ENCODE peak calls at places on chromosomes 3 and 15, in seven cellular contexts. I, C, B, G, M, D and O are unnamed samples.

GRCh38 chr15:42050484-42051255 is 29.8 kb upstream of the PLA2G4E start:
- DNase-seq in C (no peak), B (no peak), M (no peak), G (no peak), D (no peak), I (no peak), O (no peak)

GRCh38 chr3:30623375-30623774 is 17.0 kb downstream of the TGFBR2 start:
- DNase-seq in B (no peak), I (no peak), C (no peak), M (no peak), G (no peak), D (no peak), O (no peak)

GRCh38 chr3:133756716-133757694 is 10.8 kb downstream of the TF start:
- DNase-seq in D (no peak), C (no peak), M (no peak), I (no peak), G (no peak), B (no peak), O (no peak)

GRCh38 chr15:100877551-100877950 is 2.1 kb upstream of the ALDH1A3 start:
- DNase-seq in D (no peak), I (no peak), M (no peak), C (peak), G (no peak), B (no peak), O (no peak)

GRCh38 chr15:60122691-60123090 is 118.6 kb downstream of the FOXB1 start:
- DNase-seq in B (no peak), M (no peak), D (peak), C (no peak), G (no peak), I (no peak), O (no peak)

GRCh38 chr15:79257454-79257853 is 25.1 kb upstream of the ANKRD34C start:
- DNase-seq in C (no peak), G (no peak), I (no peak), M (no peak), B (no peak), D (peak), O (no peak)

GRCh38 chr3:151766454-151766853 is 32.7 kb downstream of the AADACL2 start:
- DNase-seq in C (peak), M (no peak), D (no peak), G (no peak), B (no peak), I (no peak), O (no peak)

GRCh38 chr15:92097473-92098178 is 244.1 kb downstream of the SLCO3A1 start:
- DNase-seq in D (no peak), C (peak), B (peak), I (no peak), M (peak), G (no peak), O (no peak)

GRCh38 chr3:190517696-190518095 is 3.8 kb downstream of the IL1RAP start:
- DNase-seq in I (no peak), D (no peak), M (no peak), G (no peak), B (no peak), C (no peak), O (no peak)

GRCh38 chr3:25588441-25589103 is 76.1 kb downstream of the TOP2B start:
- DNase-seq in D (no peak), I (no peak), G (no peak), M (no peak), B (no peak), C (no peak), O (no peak)

GRCh38 chr15:82737975-82738374 is 28.3 kb upstream of the AP3B2 start:
- DNase-seq in G (no peak), C (no peak), D (no peak), B (no peak), I (no peak), M (no peak), O (no peak)

GRCh38 chr15:88913017-88913849 is at the start of gene MFGE8:
- DNase-seq in I (peak), M (peak), G (peak), C (no peak), D (peak), B (peak), O (no peak)

GRCh38 chr15:42107483-42107882 is 13.1 kb upstream of the PLA2G4D start:
- DNase-seq in I (no peak), M (no peak), D (no peak), C (no peak), G (no peak), B (peak), O (no peak)

GRCh38 chr15:66858423-66859207 is 156.6 kb downstream of the SMAD6 start:
- DNase-seq in B (no peak), I (no peak), C (no peak), D (no peak), G (no peak), M (no peak), O (no peak)

GRCh38 chr3:108511055-108511454 is 659 bp upstream of the MYH15 start:
- DNase-seq in C (no peak), D (no peak), B (no peak), I (no peak), G (no peak), M (no peak), O (no peak)

GRCh38 chr15:64144565-64145281 is 6.8 kb upstream of the SNX22 start:
- DNase-seq in G (no peak), M (no peak), C (no peak), I (peak), D (no peak), B (no peak), O (no peak)

GRCh38 chr3:78633626-78634025 is 1134.2 kb downstream of the ROBO1 start:
- DNase-seq in G (no peak), D (no peak), B (no peak), M (no peak), C (no peak), I (no peak), O (no peak)

GRCh38 chr3:149618151-149619123 is 39.4 kb downstream of the WWTR1 start:
- DNase-seq in B (no peak), M (no peak), C (no peak), D (no peak), G (no peak), I (no peak), O (no peak)

GRCh38 chr3:184781801-184782200 is 30.2 kb upstream of the VPS8 start:
- DNase-seq in I (no peak), D (no peak), C (no peak), B (no peak), G (no peak), M (no peak), O (no peak)

GRCh38 chr3:5002174-5002870 is 23.1 kb downstream of the BHLHE40 start:
- DNase-seq in C (no peak), I (no peak), B (no peak), M (no peak), G (no peak), D (no peak), O (no peak)

GRCh38 chr15:98994892-98995291 is 12.7 kb downstream of the PGPEP1L start:
- DNase-seq in D (no peak), I (no peak), M (no peak), B (no peak), G (no peak), C (no peak), O (no peak)

GRCh38 chr3:148694116-148694515 is 3.6 kb upstream of the AGTR1 start:
- DNase-seq in C (no peak), B (no peak), D (no peak), G (no peak), I (no peak), M (no peak), O (no peak)

GRCh38 chr3:123431658-123432323 is 17.1 kb downstream of the ADCY5 start:
- DNase-seq in B (no peak), G (no peak), M (no peak), D (no peak), I (no peak), C (no peak), O (no peak)

GRCh38 chr3:25386686-25387271 is 41.3 kb upstream of the RARB start:
- DNase-seq in C (no peak), G (no peak), M (no peak), B (no peak), D (no peak), I (no peak), O (no peak)

GRCh38 chr3:32004111-32004790 is 22.7 kb downstream of the ZNF860 start:
- DNase-seq in I (no peak), C (no peak), D (no peak), G (no peak), M (no peak), B (no peak), O (no peak)

GRCh38 chr3:133745981-133746721 is at the start of gene TF:
- DNase-seq in I (no peak), G (no peak), C (no peak), M (peak), D (peak), B (no peak), O (no peak)

GRCh38 chr3:177591371-177591770 is 394.1 kb upstream of the TBL1XR1 start:
- DNase-seq in M (no peak), B (no peak), G (no peak), C (no peak), I (no peak), D (no peak), O (no peak)

GRCh38 chr3:111545349-111545748 is 3.4 kb downstream of the CD96 start:
- DNase-seq in D (no peak), C (no peak), M (no peak), G (no peak), I (no peak), B (no peak), O (no peak)

GRCh38 chr3:33438284-33438668 is 1.9 kb downstream of the UBP1 start:
- DNase-seq in G (no peak), C (no peak), I (no peak), D (no peak), B (no peak), M (peak), O (peak)

GRCh38 chr3:47954562-47954961 is 61.7 kb downstream of the MAP4 start:
- DNase-seq in B (no peak), C (no peak), M (peak), G (no peak), I (no peak), D (no peak), O (no peak)

GRCh38 chr3:69343875-69344274 is 42.0 kb downstream of the FRMD4B start:
- DNase-seq in I (no peak), D (no peak), C (no peak), B (no peak), G (no peak), M (no peak), O (no peak)

GRCh38 chr3:195895078-195895899 is 13.1 kb downstream of the TNK2 start:
- DNase-seq in M (peak), B (peak), G (no peak), C (peak), D (no peak), I (peak), O (no peak)
- TF ChIP-seq POLR2AphosphoS5 in M (no peak), B (no peak), G (no peak), C (peak), D (no peak), I (no peak), O (no peak)

DNA sequence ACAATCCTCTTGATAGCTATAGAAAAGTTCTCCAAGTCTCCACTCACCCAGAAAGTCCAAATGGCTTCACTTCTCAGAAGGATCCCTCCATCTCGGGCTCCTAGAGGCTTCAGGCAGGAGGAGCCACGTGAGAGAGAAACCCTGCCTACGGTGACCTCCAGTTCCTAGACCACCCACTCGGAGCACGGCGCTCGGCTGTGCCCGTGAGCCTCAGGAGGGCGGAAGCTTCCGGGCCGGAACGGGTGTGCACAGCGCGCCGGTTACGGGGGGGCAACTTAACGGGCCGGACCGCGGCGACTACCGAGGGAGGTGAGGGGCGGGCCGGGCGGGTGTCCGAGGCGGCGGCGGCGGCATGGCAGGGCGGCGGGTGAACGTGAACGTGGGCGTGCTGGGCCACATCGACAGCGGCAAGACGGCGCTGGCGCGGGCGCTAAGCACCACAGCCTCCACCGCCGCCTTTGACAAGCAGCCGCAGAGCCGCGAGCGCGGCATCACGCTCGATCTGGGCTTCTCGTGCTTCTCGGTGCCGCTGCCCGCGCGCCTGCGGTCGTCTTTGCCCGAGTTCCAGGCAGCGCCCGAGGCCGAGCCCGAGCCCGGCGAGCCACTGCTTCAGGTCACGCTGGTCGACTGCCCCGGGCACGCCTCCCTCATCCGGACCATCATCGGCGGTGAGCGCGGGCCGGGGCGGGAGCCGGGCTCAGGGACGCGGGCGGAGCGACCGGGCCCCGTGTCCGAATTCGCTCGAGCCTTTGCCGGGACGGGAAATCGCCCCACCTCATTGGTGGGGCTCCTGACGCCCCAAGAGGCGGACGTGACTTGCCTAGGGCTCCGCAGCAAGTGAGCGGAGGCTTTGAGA is at the start of gene EEFSEC:
- DNase-seq in I (peak), D (peak), M (peak), C (peak), B (peak), G (no peak), O (no peak)
- TF ChIP-seq POLR2A in I (peak), D (peak), M (peak), C (peak), B (no peak), G (peak), O (no peak)

GRCh38 chr15:93829115-93829849 is 402.1 kb upstream of the MCTP2 start:
- DNase-seq in D (no peak), M (no peak), B (no peak), C (no peak), I (no peak), G (no peak), O (no peak)
- TF ChIP-seq POLR2AphosphoS5 in D (no peak), M (no peak), B (no peak), C (no peak), I (no peak), G (no peak), O (no peak)

GRCh38 chr3:52280046-52280445 is 1.6 kb upstream of the WDR82 start:
- DNase-seq in G (no peak), M (no peak), B (no peak), D (no peak), C (no peak), I (no peak), O (no peak)

GRCh38 chr3:52281980-52282801 is 3.7 kb upstream of the WDR82 start:
- DNase-seq in G (no peak), B (no peak), D (no peak), M (peak), I (no peak), C (no peak), O (no peak)

GRCh38 chr3:52277071-52277964 is 1.1 kb downstream of the WDR82 start:
- DNase-seq in I (no peak), D (peak), M (peak), B (peak), C (no peak), G (no peak), O (no peak)

GRCh38 chr3:52278510-52279069 is at the start of gene WDR82:
- DNase-seq in D (peak), M (peak), C (peak), I (peak), B (peak), G (peak), O (no peak)

DNA sequence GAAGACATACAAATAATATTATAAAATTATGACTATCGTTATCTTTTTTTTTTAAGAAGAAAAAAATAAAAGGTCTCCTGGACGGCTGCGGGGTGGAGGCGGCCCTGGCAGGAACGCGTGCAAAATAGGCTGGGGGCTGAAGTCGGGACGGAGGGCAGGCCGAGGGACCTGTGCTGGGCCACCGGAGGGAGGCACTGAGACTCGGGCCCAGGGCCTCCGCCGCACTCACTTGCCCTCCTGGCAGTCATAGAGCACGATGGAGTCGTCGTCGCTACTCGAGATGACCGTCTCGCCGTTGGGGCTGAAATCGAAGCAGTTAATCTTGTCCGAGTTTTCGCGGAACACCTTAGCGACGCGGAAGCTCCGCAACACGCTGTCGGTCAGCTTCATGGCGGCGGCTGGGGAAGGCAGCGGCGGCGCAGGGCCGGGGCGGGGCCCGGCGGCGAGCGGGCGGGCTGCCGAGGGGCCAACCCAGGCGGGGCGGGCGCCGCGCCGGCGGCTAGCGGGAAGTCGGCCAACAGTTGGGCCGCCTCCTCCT is 408 bp downstream of the WDR82 start:
- DNase-seq in B (no peak), C (no peak), M (no peak), G (no peak), I (peak), D (peak), O (no peak)
- TF ChIP-seq POLR2A in B (no peak), C (no peak), M (peak), G (no peak), I (no peak), D (no peak), O (no peak)

DNA sequence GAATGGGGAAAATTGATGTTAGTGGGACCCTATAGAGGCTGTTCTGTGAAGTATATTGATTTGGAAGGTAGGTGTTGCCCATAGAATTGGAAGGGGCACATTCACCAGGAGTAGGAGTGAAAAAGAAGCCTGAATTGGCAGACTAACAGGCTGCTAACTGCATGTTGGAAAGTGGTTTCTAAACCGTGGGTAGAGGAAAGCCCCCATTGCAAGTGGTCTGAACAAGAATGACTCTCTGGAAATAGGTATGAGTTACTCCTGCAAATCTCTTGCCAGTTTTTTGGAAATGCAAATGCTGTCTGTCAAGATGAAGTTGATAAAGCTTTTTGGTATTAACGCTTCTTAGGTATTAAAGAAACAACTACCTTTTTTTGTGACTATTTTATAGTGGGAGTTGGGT is 3.5 kb downstream of the UBE2E1 start:
- DNase-seq in B (no peak), I (no peak), G (no peak), M (no peak), C (no peak), D (no peak), O (no peak)
- TF ChIP-seq POLR2AphosphoS5 in B (no peak), I (no peak), G (no peak), M (no peak), C (no peak), D (no peak), O (no peak)

DNA sequence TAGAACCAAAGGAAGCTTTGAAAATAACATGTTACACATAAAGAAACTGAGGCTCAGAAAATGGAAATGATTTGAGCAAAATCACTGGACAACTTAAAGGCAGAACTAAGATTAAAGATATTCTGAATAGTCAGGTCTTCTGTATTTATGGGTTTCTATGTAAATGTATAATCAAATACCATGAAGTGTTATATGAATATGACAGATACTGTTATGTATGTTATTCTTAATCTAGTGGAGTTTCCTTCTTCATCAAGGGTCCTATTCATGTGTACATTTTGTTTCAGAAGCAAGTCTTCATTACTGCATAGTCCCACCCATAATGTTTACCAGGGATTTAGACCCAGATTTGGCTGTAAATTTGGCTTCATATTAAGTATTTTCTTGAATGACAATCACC is 470.9 kb upstream of the TPRG1 start:
- DNase-seq in M (no peak), C (no peak), G (no peak), B (no peak), D (no peak), I (no peak), O (no peak)
- TF ChIP-seq POLR2A in M (no peak), C (no peak), G (no peak), B (no peak), D (no peak), I (no peak), O (no peak)